ENCODE peak calls at places on chromosomes 16 and 17, in seven cellular contexts. F is HCT116, A is K562, Y is H1, C is WTC11, I is GM12878, L is HepG2. N is an unnamed sample.
A peak's percentile ranks its signal among the peaks of the same experiment; 100 is the strongest.

GRCh38 chr17:48526986-48527741 is 3.6 kb downstream of the HOXB1 start:
- DNase-seq in I (no peak), C (peak; percentile 75), F (no peak), Y (peak; percentile 84), L (no peak), A (no peak), N (no peak)

GRCh38 chr16:10876799-10877341 is at the start of gene CIITA:
- DNase-seq in F (peak; percentile 81), Y (no peak), I (peak; percentile 97), L (no peak), C (no peak), A (peak; percentile 40), N (no peak)

GRCh38 chr16:11350531-11351335 is 5.5 kb downstream of the RMI2 start:
- DNase-seq in Y (no peak), C (no peak), A (no peak), F (no peak), L (no peak), I (no peak), N (no peak)

GRCh38 chr16:87210949-87211348 is 106.2 kb downstream of the C16orf95 start:
- DNase-seq in L (no peak), I (no peak), F (no peak), Y (no peak), C (no peak), A (no peak), N (no peak)

GRCh38 chr17:78342438-78343098 is 17.3 kb downstream of the SOCS3 start:
- DNase-seq in F (peak; percentile 65), C (no peak), A (no peak), Y (no peak), I (no peak), L (no peak), N (no peak)

GRCh38 chr17:28570716-28571254 is 539 bp downstream of the PIGS start:
- DNase-seq in I (no peak), Y (peak; percentile 63), C (peak; percentile 55), L (peak; percentile 47), F (no peak), A (peak; percentile 70), N (peak; percentile 35)

GRCh38 chr17:41913798-41914197 is 5.0 kb downstream of the ACLY start:
- DNase-seq in F (no peak), A (no peak), Y (no peak), C (peak; percentile 29), L (no peak), I (no peak), N (no peak)

GRCh38 chr16:54936979-54937672 is 6.5 kb downstream of the IRX5 start:
- DNase-seq in I (no peak), Y (peak; percentile 90), C (peak; percentile 86), F (no peak), L (no peak), A (no peak), N (no peak)

GRCh38 chr16:66728117-66728787 is 23.2 kb downstream of the DYNC1LI2 start:
- DNase-seq in L (peak; percentile 60), F (peak; percentile 28), Y (no peak), C (no peak), A (peak; percentile 47), I (no peak), N (peak; percentile 70)

GRCh38 chr17:37607637-37608368 is 1.4 kb downstream of the SYNRG start:
- DNase-seq in L (no peak), Y (no peak), C (no peak), A (no peak), I (no peak), F (no peak), N (no peak)

GRCh38 chr16:73071131-73071940 is 23.4 kb upstream of the ZFHX3 start:
- DNase-seq in A (no peak), C (peak; percentile 71), I (no peak), L (peak; percentile 61), Y (peak; percentile 70), F (no peak), N (no peak)

GRCh38 chr17:49913226-49914095 is 55.5 kb upstream of the DLX4 start:
- DNase-seq in C (no peak), Y (no peak), A (peak; percentile 48), I (no peak), L (no peak), F (peak; percentile 23), N (no peak)

GRCh38 chr17:45013021-45013997 is 38.1 kb downstream of the DCAKD start:
- DNase-seq in L (no peak), I (no peak), C (peak; percentile 27), F (no peak), A (no peak), Y (peak; percentile 64), N (no peak)

GRCh38 chr16:89593841-89594240 is 18.3 kb downstream of the CPNE7 start:
- DNase-seq in I (no peak), F (no peak), L (no peak), C (no peak), A (no peak), Y (no peak), N (no peak)

GRCh38 chr17:74987909-74988711 is 678 bp downstream of the CDR2L start:
- DNase-seq in A (peak; percentile 70), F (no peak), L (no peak), Y (peak; percentile 81), I (no peak), C (peak; percentile 78), N (peak; percentile 56)

GRCh38 chr17:15910791-15911190 is 34.1 kb upstream of the ADORA2B start:
- DNase-seq in C (peak; percentile 7), F (no peak), A (no peak), I (no peak), Y (no peak), L (no peak), N (no peak)

GRCh38 chr16:90020838-90021382 is 1.7 kb upstream of the DBNDD1 start:
- DNase-seq in L (peak; percentile 93), F (no peak), Y (no peak), I (no peak), C (no peak), A (no peak), N (no peak)

GRCh38 chr17:50270430-50271172 is 3.7 kb upstream of the TMEM92 start:
- DNase-seq in I (no peak), C (peak; percentile 3), A (peak; percentile 5), F (no peak), L (no peak), Y (peak; percentile 49), N (no peak)

GRCh38 chr16:79618712-79619050 is 18.1 kb upstream of the MAF start:
- DNase-seq in A (no peak), Y (no peak), F (no peak), C (no peak), I (no peak), L (no peak), N (no peak)

GRCh38 chr16:11395008-11395948 is 50.0 kb downstream of the RMI2 start:
- DNase-seq in F (no peak), L (peak; percentile 37), A (no peak), C (no peak), Y (no peak), I (no peak), N (no peak)

GRCh38 chr17:78377858-78378224 is 608 bp upstream of the PGS1 start:
- DNase-seq in A (no peak), Y (no peak), I (no peak), L (no peak), C (no peak), F (no peak), N (no peak)

GRCh38 chr17:76273923-76274558 is 8.9 kb downstream of the UBALD2 start:
- DNase-seq in Y (no peak), I (no peak), L (no peak), C (no peak), F (no peak), A (no peak), N (no peak)
- TF ChIP-seq SP1 in Y (no peak), I (no peak), L (no peak), C (no peak), F (no peak), A (no peak), N (no peak)

GRCh38 chr17:55273579-55274370 is 9.0 kb downstream of the HLF start:
- DNase-seq in F (no peak), L (no peak), I (no peak), A (no peak), Y (no peak), C (no peak), N (no peak)
- TF ChIP-seq SP1 in F (no peak), L (no peak), I (no peak), A (no peak), Y (no peak), C (no peak), N (no peak)

GRCh38 chr17:82051776-82052637 is at the start of the genes GPS1 and RFNG:
- DNase-seq in C (peak; percentile 71), I (no peak), A (peak; percentile 87), Y (peak; percentile 86), L (peak; percentile 60), F (no peak), N (peak; percentile 85)
- TF ChIP-seq SP1 in C (peak; percentile 87), I (peak; percentile 68), A (no peak), Y (no peak), L (peak; percentile 87), F (no peak), N (no peak)

GRCh38 chr17:81028506-81028858 is 6.5 kb upstream of the BAIAP2 start:
- DNase-seq in F (no peak), Y (no peak), I (no peak), L (no peak), A (no peak), C (no peak), N (no peak)

GRCh38 chr17:81029859-81030258 is 5.1 kb upstream of the BAIAP2 start:
- DNase-seq in F (no peak), A (no peak), C (no peak), Y (no peak), L (no peak), I (no peak), N (no peak)

GRCh38 chr17:81031571-81032550 is 3.1 kb upstream of the BAIAP2 start:
- DNase-seq in C (no peak), A (no peak), L (no peak), F (no peak), I (no peak), Y (no peak), N (no peak)

GRCh38 chr17:81032641-81033422 is 2.1 kb upstream of the BAIAP2 start:
- DNase-seq in I (no peak), A (no peak), L (no peak), Y (no peak), C (no peak), F (no peak), N (no peak)

DNA sequence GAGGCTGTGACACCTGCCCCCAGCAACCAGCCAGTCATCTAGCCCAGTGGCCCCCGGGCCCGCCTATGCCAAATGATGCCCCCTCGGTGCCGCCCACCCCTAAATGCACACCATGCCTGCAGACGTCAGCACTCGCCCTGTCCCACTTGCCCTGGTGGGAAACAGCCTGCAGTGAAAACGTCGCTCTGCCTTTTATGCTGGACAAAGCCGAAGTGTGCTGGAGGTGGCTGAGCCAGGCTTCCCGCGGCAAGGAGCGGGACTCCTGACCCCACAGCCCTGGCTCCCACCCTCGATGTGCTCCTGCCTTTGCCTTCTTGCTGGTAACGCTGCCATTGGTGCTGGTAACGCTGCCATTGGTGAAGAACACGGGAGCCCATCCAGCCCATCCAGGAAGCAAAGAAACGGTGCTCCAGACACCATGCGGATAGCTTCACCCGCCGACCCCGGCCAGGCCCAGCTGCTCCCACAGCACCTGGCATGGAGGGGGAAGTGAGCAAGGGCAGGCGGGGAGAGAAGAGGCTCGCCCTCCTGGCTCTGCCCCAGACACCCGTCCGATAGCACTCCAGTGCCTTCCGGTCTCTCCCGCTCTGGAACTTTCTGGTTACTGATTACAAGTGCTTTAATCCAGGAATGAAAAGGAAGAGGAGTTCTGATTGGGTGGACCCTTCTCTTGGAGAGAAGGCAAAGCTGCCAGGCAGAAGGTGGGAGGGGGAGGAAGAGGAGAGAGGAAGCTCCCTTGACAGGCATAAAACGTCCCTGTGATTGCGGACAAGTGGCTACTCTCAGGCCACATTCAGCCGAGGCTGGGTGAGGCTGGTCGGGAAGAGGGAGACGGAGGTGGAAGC is 4.0 kb upstream of the BAIAP2 start:
- DNase-seq in L (peak; percentile 40), Y (no peak), F (no peak), C (no peak), A (no peak), I (no peak), N (no peak)
- TF ChIP-seq SP1 in L (no peak), Y (no peak), F (no peak), C (no peak), A (no peak), I (no peak), N (no peak)